ENCODE peak calls at places on chromosomes 6 and 20, in ten cellular contexts. One of them, this sample, is unnamed. For H3K9me3, the result is how much of the 10 kb centered on the place peaks cover.

GRCh38 chr6:21887301-21888185 is 294.0 kb downstream of the SOX4 start:
- DNase-seq in mammary epithelial cell: no peak
- DNase-seq in mesenchymal stem cell: no peak
- DNase-seq in PC-9: no peak
- DNase-seq in GM23248: no peak
- DNase-seq in IMR-90: peak
- DNase-seq in H9: no peak
- DNase-seq in fibroblast of lung: peak
- DNase-seq in astrocyte: peak
- DNase-seq in neuronal stem cell: no peak
- DNase-seq in this sample: no peak

GRCh38 chr6:119891206-119891605 is 541.6 kb upstream of the MAN1A1 start:
- DNase-seq in GM23248: no peak
- DNase-seq in mammary epithelial cell: no peak
- DNase-seq in fibroblast of lung: no peak
- DNase-seq in IMR-90: no peak
- DNase-seq in neuronal stem cell: no peak
- DNase-seq in H9: no peak
- DNase-seq in mesenchymal stem cell: no peak
- DNase-seq in astrocyte: no peak
- DNase-seq in PC-9: no peak
- DNase-seq in this sample: no peak

GRCh38 chr6:160678744-160679401 is 14.8 kb upstream of the LPA start:
- DNase-seq in H9: peak
- DNase-seq in mesenchymal stem cell: no peak
- DNase-seq in neuronal stem cell: no peak
- DNase-seq in mammary epithelial cell: no peak
- DNase-seq in GM23248: no peak
- DNase-seq in IMR-90: no peak
- DNase-seq in fibroblast of lung: no peak
- DNase-seq in astrocyte: no peak
- DNase-seq in PC-9: no peak
- DNase-seq in this sample: no peak

GRCh38 chr6:68186870-68187269 is 448.2 kb upstream of the ADGRB3 start:
- DNase-seq in IMR-90: no peak
- DNase-seq in fibroblast of lung: no peak
- DNase-seq in mammary epithelial cell: no peak
- DNase-seq in mesenchymal stem cell: no peak
- DNase-seq in neuronal stem cell: peak
- DNase-seq in astrocyte: no peak
- DNase-seq in H9: no peak
- DNase-seq in PC-9: no peak
- DNase-seq in GM23248: no peak
- DNase-seq in this sample: no peak

GRCh38 chr6:158204616-158205015 is 36.5 kb downstream of the GTF2H5 start:
- DNase-seq in mesenchymal stem cell: no peak
- DNase-seq in H9: no peak
- DNase-seq in mammary epithelial cell: no peak
- DNase-seq in astrocyte: no peak
- DNase-seq in IMR-90: no peak
- DNase-seq in PC-9: no peak
- DNase-seq in neuronal stem cell: no peak
- DNase-seq in GM23248: no peak
- DNase-seq in fibroblast of lung: no peak
- DNase-seq in this sample: no peak

GRCh38 chr6:91299544-91300491 is 712.9 kb upstream of the MAP3K7 start:
- DNase-seq in mesenchymal stem cell: peak
- DNase-seq in neuronal stem cell: peak
- DNase-seq in H9: peak
- DNase-seq in mammary epithelial cell: no peak
- DNase-seq in astrocyte: peak
- DNase-seq in PC-9: no peak
- DNase-seq in IMR-90: peak
- DNase-seq in fibroblast of lung: peak
- DNase-seq in GM23248: no peak
- DNase-seq in this sample: no peak

GRCh38 chr20:13139459-13140150 is 81.5 kb upstream of the ISM1 start:
- DNase-seq in neuronal stem cell: no peak
- DNase-seq in astrocyte: peak
- DNase-seq in fibroblast of lung: no peak
- DNase-seq in H9: no peak
- DNase-seq in IMR-90: no peak
- DNase-seq in mesenchymal stem cell: no peak
- DNase-seq in PC-9: no peak
- DNase-seq in mammary epithelial cell: no peak
- DNase-seq in GM23248: no peak
- DNase-seq in this sample: no peak

GRCh38 chr6:42774201-42774600 is 7.7 kb upstream of the BICRAL start:
- DNase-seq in astrocyte: no peak
- DNase-seq in fibroblast of lung: no peak
- DNase-seq in H9: no peak
- DNase-seq in mesenchymal stem cell: no peak
- DNase-seq in mammary epithelial cell: no peak
- DNase-seq in IMR-90: no peak
- DNase-seq in neuronal stem cell: no peak
- DNase-seq in GM23248: no peak
- DNase-seq in PC-9: no peak
- DNase-seq in this sample: peak

GRCh38 chr6:105985816-105986632 is 100.1 kb upstream of the PRDM1 start:
- DNase-seq in IMR-90: no peak
- DNase-seq in GM23248: no peak
- DNase-seq in H9: peak
- DNase-seq in mammary epithelial cell: no peak
- DNase-seq in fibroblast of lung: no peak
- DNase-seq in PC-9: no peak
- DNase-seq in neuronal stem cell: peak
- DNase-seq in mesenchymal stem cell: peak
- DNase-seq in astrocyte: no peak
- DNase-seq in this sample: no peak

GRCh38 chr20:63963784-63964301 is 5.9 kb downstream of the ZNF512B start:
- DNase-seq in mesenchymal stem cell: no peak
- DNase-seq in IMR-90: no peak
- DNase-seq in mammary epithelial cell: no peak
- DNase-seq in fibroblast of lung: no peak
- DNase-seq in H9: no peak
- DNase-seq in astrocyte: no peak
- DNase-seq in neuronal stem cell: no peak
- DNase-seq in PC-9: no peak
- DNase-seq in GM23248: no peak
- DNase-seq in this sample: no peak

GRCh38 chr6:4586469-4586859 is 189.7 kb upstream of the CDYL start:
- DNase-seq in GM23248: no peak
- DNase-seq in mammary epithelial cell: no peak
- DNase-seq in PC-9: no peak
- DNase-seq in IMR-90: no peak
- DNase-seq in fibroblast of lung: no peak
- DNase-seq in mesenchymal stem cell: no peak
- DNase-seq in H9: no peak
- DNase-seq in astrocyte: no peak
- DNase-seq in neuronal stem cell: no peak
- DNase-seq in this sample: no peak

GRCh38 chr6:138426500-138427123 is 22.6 kb downstream of the HEBP2 start:
- DNase-seq in H9: no peak
- DNase-seq in IMR-90: no peak
- DNase-seq in neuronal stem cell: no peak
- DNase-seq in GM23248: no peak
- DNase-seq in PC-9: no peak
- DNase-seq in fibroblast of lung: no peak
- DNase-seq in mammary epithelial cell: no peak
- DNase-seq in mesenchymal stem cell: no peak
- DNase-seq in astrocyte: no peak
- DNase-seq in this sample: no peak

GRCh38 chr20:22576733-22577514 is 7.4 kb downstream of the FOXA2 start:
- DNase-seq in neuronal stem cell: no peak
- DNase-seq in PC-9: no peak
- DNase-seq in IMR-90: no peak
- DNase-seq in H9: no peak
- DNase-seq in fibroblast of lung: no peak
- DNase-seq in mammary epithelial cell: no peak
- DNase-seq in mesenchymal stem cell: no peak
- DNase-seq in GM23248: no peak
- DNase-seq in astrocyte: no peak
- DNase-seq in this sample: no peak
- H3K9me3 ChIP-seq in neuronal stem cell: under half
- H3K9me3 ChIP-seq in PC-9: under half
- H3K9me3 ChIP-seq in IMR-90: under half
- H3K9me3 ChIP-seq in H9: under half
- H3K9me3 ChIP-seq in fibroblast of lung: under half
- H3K9me3 ChIP-seq in mammary epithelial cell: under half
- H3K9me3 ChIP-seq in mesenchymal stem cell: under half
- H3K9me3 ChIP-seq in GM23248: under half
- H3K9me3 ChIP-seq in astrocyte: under half
- H3K9me3 ChIP-seq in this sample: under half

DNA sequence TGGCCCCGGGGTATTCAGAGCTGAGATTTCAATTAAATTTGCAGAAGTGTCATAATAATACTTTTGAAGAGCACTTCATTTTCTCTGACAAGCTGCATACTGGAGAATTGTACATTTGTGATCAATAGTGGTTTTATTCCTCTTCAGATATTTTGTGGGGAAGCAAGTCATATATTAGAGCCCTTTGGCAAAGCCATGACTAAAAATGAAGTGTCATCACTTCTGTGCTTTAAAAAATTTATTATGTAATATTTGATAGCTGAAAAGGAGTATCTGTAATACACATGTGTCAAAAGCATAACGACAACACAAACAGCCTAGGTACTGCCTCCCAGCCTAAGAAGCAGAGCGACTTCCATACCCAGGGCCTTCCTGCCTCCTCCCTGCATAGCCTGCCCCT is 84.2 kb upstream of the SCP2D1 start:
- DNase-seq in H9: no peak
- DNase-seq in mammary epithelial cell: no peak
- DNase-seq in fibroblast of lung: no peak
- DNase-seq in neuronal stem cell: no peak
- DNase-seq in IMR-90: no peak
- DNase-seq in PC-9: no peak
- DNase-seq in mesenchymal stem cell: no peak
- DNase-seq in GM23248: no peak
- DNase-seq in astrocyte: no peak
- DNase-seq in this sample: no peak
- H3K4me2 ChIP-seq in H9: no peak
- H3K4me2 ChIP-seq in mammary epithelial cell: no peak
- H3K4me2 ChIP-seq in fibroblast of lung: no peak
- H3K4me2 ChIP-seq in neuronal stem cell: no peak
- H3K4me2 ChIP-seq in IMR-90: no peak
- H3K4me2 ChIP-seq in PC-9: no peak
- H3K4me2 ChIP-seq in mesenchymal stem cell: no peak
- H3K4me2 ChIP-seq in GM23248: no peak
- H3K4me2 ChIP-seq in astrocyte: no peak
- H3K4me2 ChIP-seq in this sample: peak

DNA sequence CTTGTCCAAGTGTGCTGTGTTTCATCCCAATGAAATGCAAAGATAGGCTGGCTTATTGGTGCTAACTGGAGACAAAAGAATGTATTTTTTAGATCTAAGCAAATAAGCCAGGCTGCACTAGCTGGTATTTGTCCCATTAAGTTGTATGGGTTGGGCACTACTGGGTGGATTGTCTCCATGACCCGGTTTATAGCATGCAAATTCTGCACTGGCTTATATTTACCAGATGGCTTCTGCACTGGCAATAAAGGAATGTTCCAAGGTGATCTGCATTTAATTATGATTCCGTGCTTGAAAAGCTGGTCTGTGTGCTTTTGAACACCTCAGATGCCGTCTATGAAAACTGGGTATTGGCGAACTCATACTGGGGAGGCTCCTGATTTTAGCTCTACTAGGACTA is 61.4 kb upstream of the MOCS1 start:
- DNase-seq in mammary epithelial cell: no peak
- DNase-seq in PC-9: no peak
- DNase-seq in GM23248: no peak
- DNase-seq in astrocyte: no peak
- DNase-seq in H9: no peak
- DNase-seq in mesenchymal stem cell: no peak
- DNase-seq in IMR-90: no peak
- DNase-seq in fibroblast of lung: no peak
- DNase-seq in neuronal stem cell: no peak
- DNase-seq in this sample: no peak
- H3K9me3 ChIP-seq in mammary epithelial cell: under half
- H3K9me3 ChIP-seq in PC-9: under half
- H3K9me3 ChIP-seq in GM23248: under half
- H3K9me3 ChIP-seq in astrocyte: under half
- H3K9me3 ChIP-seq in H9: under half
- H3K9me3 ChIP-seq in mesenchymal stem cell: under half
- H3K9me3 ChIP-seq in IMR-90: under half
- H3K9me3 ChIP-seq in fibroblast of lung: under half
- H3K9me3 ChIP-seq in neuronal stem cell: under half
- H3K9me3 ChIP-seq in this sample: under half

GRCh38 chr6:6826961-6827360 is 238.4 kb downstream of the LY86 start:
- DNase-seq in H9: no peak
- DNase-seq in astrocyte: no peak
- DNase-seq in PC-9: no peak
- DNase-seq in mammary epithelial cell: no peak
- DNase-seq in mesenchymal stem cell: no peak
- DNase-seq in neuronal stem cell: no peak
- DNase-seq in fibroblast of lung: no peak
- DNase-seq in GM23248: no peak
- DNase-seq in IMR-90: no peak
- DNase-seq in this sample: no peak
- H3K4me2 ChIP-seq in H9: no peak
- H3K4me2 ChIP-seq in astrocyte: no peak
- H3K4me2 ChIP-seq in PC-9: peak
- H3K4me2 ChIP-seq in mammary epithelial cell: no peak
- H3K4me2 ChIP-seq in mesenchymal stem cell: no peak
- H3K4me2 ChIP-seq in neuronal stem cell: no peak
- H3K4me2 ChIP-seq in fibroblast of lung: no peak
- H3K4me2 ChIP-seq in GM23248: no peak
- H3K4me2 ChIP-seq in IMR-90: no peak
- H3K4me2 ChIP-seq in this sample: no peak

GRCh38 chr6:51915098-51915497 is 172.3 kb downstream of the PKHD1 start:
- DNase-seq in mammary epithelial cell: no peak
- DNase-seq in GM23248: no peak
- DNase-seq in neuronal stem cell: no peak
- DNase-seq in IMR-90: no peak
- DNase-seq in mesenchymal stem cell: no peak
- DNase-seq in H9: no peak
- DNase-seq in astrocyte: no peak
- DNase-seq in fibroblast of lung: no peak
- DNase-seq in PC-9: no peak
- DNase-seq in this sample: no peak
- H3K9me3 ChIP-seq in mammary epithelial cell: under half
- H3K9me3 ChIP-seq in GM23248: under half
- H3K9me3 ChIP-seq in neuronal stem cell: under half
- H3K9me3 ChIP-seq in IMR-90: under half
- H3K9me3 ChIP-seq in mesenchymal stem cell: under half
- H3K9me3 ChIP-seq in H9: under half
- H3K9me3 ChIP-seq in astrocyte: under half
- H3K9me3 ChIP-seq in fibroblast of lung: under half
- H3K9me3 ChIP-seq in PC-9: under half
- H3K9me3 ChIP-seq in this sample: under half

DNA sequence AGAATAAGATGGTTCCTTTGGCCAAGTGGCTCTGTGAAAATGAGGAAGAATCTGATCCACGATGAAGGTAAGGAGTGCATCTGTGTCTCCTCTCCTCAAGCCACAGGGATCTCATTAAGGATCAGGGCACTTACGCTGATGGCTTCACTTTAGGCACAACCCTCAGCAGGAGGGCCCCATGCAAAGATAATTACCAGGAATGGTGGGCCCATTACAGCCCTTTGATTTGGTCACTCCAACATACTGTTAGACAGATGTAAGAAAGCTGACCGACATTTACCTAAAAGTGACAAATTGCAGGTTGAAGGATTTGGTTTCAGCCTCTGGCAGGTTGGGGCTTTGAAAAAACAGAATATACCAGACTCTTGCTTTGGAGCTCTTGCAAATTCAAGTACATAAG is 45.9 kb upstream of the ASIP start:
- DNase-seq in PC-9: no peak
- DNase-seq in H9: no peak
- DNase-seq in IMR-90: no peak
- DNase-seq in mesenchymal stem cell: no peak
- DNase-seq in GM23248: no peak
- DNase-seq in neuronal stem cell: no peak
- DNase-seq in mammary epithelial cell: no peak
- DNase-seq in fibroblast of lung: no peak
- DNase-seq in astrocyte: no peak
- DNase-seq in this sample: no peak
- H3K4me2 ChIP-seq in PC-9: no peak
- H3K4me2 ChIP-seq in H9: no peak
- H3K4me2 ChIP-seq in IMR-90: no peak
- H3K4me2 ChIP-seq in mesenchymal stem cell: no peak
- H3K4me2 ChIP-seq in GM23248: no peak
- H3K4me2 ChIP-seq in neuronal stem cell: no peak
- H3K4me2 ChIP-seq in mammary epithelial cell: no peak
- H3K4me2 ChIP-seq in fibroblast of lung: no peak
- H3K4me2 ChIP-seq in astrocyte: no peak
- H3K4me2 ChIP-seq in this sample: no peak